ENCODE peak calls at places on chromosomes 3 and 15, in eight cellular contexts. One of them, this sample, is unnamed.

GRCh38 chr15:78977091-78977571 is 32.3 kb upstream of the CTSH start:
- DNase-seq in OCI-LY7: no peak
- DNase-seq in hepatocyte: no peak
- DNase-seq in HCT116: no peak
- DNase-seq in neural progenitor cell: no peak
- DNase-seq in PC-3: no peak
- DNase-seq in GM23338: no peak
- DNase-seq in GM23248: no peak
- DNase-seq in this sample: peak

GRCh38 chr3:106342386-106342785 is 473.6 kb upstream of the CBLB start:
- DNase-seq in neural progenitor cell: no peak
- DNase-seq in PC-3: no peak
- DNase-seq in hepatocyte: no peak
- DNase-seq in OCI-LY7: no peak
- DNase-seq in GM23248: no peak
- DNase-seq in GM23338: no peak
- DNase-seq in HCT116: no peak
- DNase-seq in this sample: no peak

GRCh38 chr15:61621146-61621545 is 392.0 kb upstream of the RORA start:
- DNase-seq in hepatocyte: peak
- DNase-seq in PC-3: peak
- DNase-seq in OCI-LY7: peak
- DNase-seq in GM23248: peak
- DNase-seq in GM23338: peak
- DNase-seq in HCT116: no peak
- DNase-seq in neural progenitor cell: peak
- DNase-seq in this sample: peak

GRCh38 chr15:68484696-68485400 is 52.9 kb upstream of the ITGA11 start:
- DNase-seq in hepatocyte: no peak
- DNase-seq in PC-3: no peak
- DNase-seq in HCT116: no peak
- DNase-seq in GM23248: peak
- DNase-seq in OCI-LY7: no peak
- DNase-seq in GM23338: no peak
- DNase-seq in neural progenitor cell: no peak
- DNase-seq in this sample: no peak

GRCh38 chr3:126216416-126216815 is 36.0 kb upstream of the ALDH1L1 start:
- DNase-seq in GM23338: no peak
- DNase-seq in GM23248: peak
- DNase-seq in hepatocyte: no peak
- DNase-seq in neural progenitor cell: no peak
- DNase-seq in PC-3: peak
- DNase-seq in OCI-LY7: no peak
- DNase-seq in HCT116: no peak
- DNase-seq in this sample: no peak

GRCh38 chr3:126546013-126546412 is 12.7 kb downstream of the C3orf22 start:
- DNase-seq in neural progenitor cell: no peak
- DNase-seq in OCI-LY7: no peak
- DNase-seq in PC-3: no peak
- DNase-seq in hepatocyte: no peak
- DNase-seq in HCT116: no peak
- DNase-seq in GM23248: no peak
- DNase-seq in GM23338: no peak
- DNase-seq in this sample: no peak

GRCh38 chr15:74783072-74783807 is 1.4 kb downstream of the CSK start:
- DNase-seq in HCT116: no peak
- DNase-seq in PC-3: no peak
- DNase-seq in OCI-LY7: peak
- DNase-seq in GM23338: no peak
- DNase-seq in GM23248: peak
- DNase-seq in hepatocyte: peak
- DNase-seq in neural progenitor cell: peak
- DNase-seq in this sample: peak

GRCh38 chr3:154730221-154730620 is 300.2 kb upstream of the GPR149 start:
- DNase-seq in GM23338: no peak
- DNase-seq in PC-3: no peak
- DNase-seq in GM23248: peak
- DNase-seq in HCT116: no peak
- DNase-seq in hepatocyte: peak
- DNase-seq in neural progenitor cell: no peak
- DNase-seq in OCI-LY7: no peak
- DNase-seq in this sample: no peak

GRCh38 chr3:119628816-119629445 is 31.2 kb downstream of the PLA1A start:
- DNase-seq in GM23338: no peak
- DNase-seq in hepatocyte: no peak
- DNase-seq in neural progenitor cell: no peak
- DNase-seq in OCI-LY7: no peak
- DNase-seq in HCT116: no peak
- DNase-seq in PC-3: peak
- DNase-seq in GM23248: no peak
- DNase-seq in this sample: no peak

GRCh38 chr15:100703671-100704070 is 101.3 kb downstream of the ASB7 start:
- DNase-seq in neural progenitor cell: no peak
- DNase-seq in hepatocyte: no peak
- DNase-seq in GM23248: no peak
- DNase-seq in OCI-LY7: no peak
- DNase-seq in HCT116: no peak
- DNase-seq in PC-3: no peak
- DNase-seq in GM23338: no peak
- DNase-seq in this sample: no peak

GRCh38 chr3:188196232-188196990 is 42.5 kb downstream of the LPP start:
- DNase-seq in neural progenitor cell: no peak
- DNase-seq in GM23338: no peak
- DNase-seq in PC-3: no peak
- DNase-seq in OCI-LY7: no peak
- DNase-seq in HCT116: no peak
- DNase-seq in GM23248: peak
- DNase-seq in hepatocyte: no peak
- DNase-seq in this sample: no peak

GRCh38 chr3:4063916-4064592 is 239.1 kb upstream of the SETMAR start:
- DNase-seq in neural progenitor cell: no peak
- DNase-seq in GM23338: no peak
- DNase-seq in PC-3: no peak
- DNase-seq in hepatocyte: no peak
- DNase-seq in OCI-LY7: no peak
- DNase-seq in HCT116: no peak
- DNase-seq in GM23248: no peak
- DNase-seq in this sample: no peak

GRCh38 chr15:70504305-70504951 is 258.9 kb downstream of the UACA start:
- DNase-seq in GM23338: no peak
- DNase-seq in OCI-LY7: peak
- DNase-seq in hepatocyte: no peak
- DNase-seq in PC-3: peak
- DNase-seq in neural progenitor cell: no peak
- DNase-seq in HCT116: no peak
- DNase-seq in GM23248: peak
- DNase-seq in this sample: peak
- TF ChIP-seq EZH2phosphoT487 in GM23338: no peak
- TF ChIP-seq EZH2phosphoT487 in OCI-LY7: no peak
- TF ChIP-seq EZH2phosphoT487 in hepatocyte: no peak
- TF ChIP-seq EZH2phosphoT487 in PC-3: no peak
- TF ChIP-seq EZH2phosphoT487 in neural progenitor cell: no peak
- TF ChIP-seq EZH2phosphoT487 in HCT116: no peak
- TF ChIP-seq EZH2phosphoT487 in GM23248: no peak
- TF ChIP-seq EZH2phosphoT487 in this sample: no peak

DNA sequence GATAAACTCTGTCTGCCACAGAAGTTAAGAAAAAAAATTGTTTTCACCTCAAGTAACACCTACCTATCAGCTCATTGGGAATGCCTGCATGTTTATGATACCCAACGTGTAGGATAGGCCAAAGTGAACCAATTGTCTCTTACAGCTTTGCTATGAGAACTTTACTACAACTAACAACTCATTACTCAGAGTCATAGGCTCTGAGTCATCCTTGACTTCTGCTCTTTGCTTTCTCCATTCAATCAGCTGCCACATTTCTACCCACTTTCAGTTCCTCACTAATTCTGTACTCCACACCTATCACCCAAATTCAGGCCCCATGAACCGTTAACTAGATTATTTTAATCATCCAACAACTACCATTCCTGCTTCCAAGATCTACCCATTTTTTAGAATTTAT is 843.9 kb downstream of the TUSC7 start:
- DNase-seq in GM23338: no peak
- DNase-seq in hepatocyte: peak
- DNase-seq in PC-3: peak
- DNase-seq in OCI-LY7: peak
- DNase-seq in HCT116: no peak
- DNase-seq in GM23248: peak
- DNase-seq in neural progenitor cell: no peak
- DNase-seq in this sample: peak
- TF ChIP-seq EZH2phosphoT487 in GM23338: no peak
- TF ChIP-seq EZH2phosphoT487 in hepatocyte: no peak
- TF ChIP-seq EZH2phosphoT487 in PC-3: no peak
- TF ChIP-seq EZH2phosphoT487 in OCI-LY7: no peak
- TF ChIP-seq EZH2phosphoT487 in HCT116: no peak
- TF ChIP-seq EZH2phosphoT487 in GM23248: no peak
- TF ChIP-seq EZH2phosphoT487 in neural progenitor cell: no peak
- TF ChIP-seq EZH2phosphoT487 in this sample: no peak

DNA sequence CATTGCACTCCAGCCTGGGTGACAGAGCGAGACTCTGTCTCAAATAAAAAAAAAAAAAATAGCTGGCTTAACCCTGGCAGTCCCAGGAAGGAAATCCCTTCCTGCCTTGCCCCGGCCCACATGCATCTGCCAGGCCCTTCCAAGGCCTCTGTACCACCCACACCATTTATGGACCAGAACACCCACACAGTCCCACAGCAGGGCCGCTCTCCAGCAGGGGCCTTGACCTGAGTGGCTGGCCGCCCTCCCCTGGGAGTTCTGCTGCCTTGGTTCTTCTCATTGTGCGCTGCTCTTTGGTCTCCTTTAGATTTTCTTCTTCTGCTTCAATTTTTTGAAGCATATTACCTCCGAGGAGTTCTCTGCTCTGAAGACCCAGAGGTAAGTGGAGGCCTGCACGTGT is 16.1 kb upstream of the CPNE9 start:
- DNase-seq in HCT116: no peak
- DNase-seq in OCI-LY7: no peak
- DNase-seq in hepatocyte: no peak
- DNase-seq in neural progenitor cell: no peak
- DNase-seq in GM23248: no peak
- DNase-seq in GM23338: no peak
- DNase-seq in PC-3: no peak
- DNase-seq in this sample: no peak
- TF ChIP-seq EZH2phosphoT487 in HCT116: no peak
- TF ChIP-seq EZH2phosphoT487 in OCI-LY7: no peak
- TF ChIP-seq EZH2phosphoT487 in hepatocyte: no peak
- TF ChIP-seq EZH2phosphoT487 in neural progenitor cell: no peak
- TF ChIP-seq EZH2phosphoT487 in GM23248: no peak
- TF ChIP-seq EZH2phosphoT487 in GM23338: no peak
- TF ChIP-seq EZH2phosphoT487 in PC-3: no peak
- TF ChIP-seq EZH2phosphoT487 in this sample: no peak

DNA sequence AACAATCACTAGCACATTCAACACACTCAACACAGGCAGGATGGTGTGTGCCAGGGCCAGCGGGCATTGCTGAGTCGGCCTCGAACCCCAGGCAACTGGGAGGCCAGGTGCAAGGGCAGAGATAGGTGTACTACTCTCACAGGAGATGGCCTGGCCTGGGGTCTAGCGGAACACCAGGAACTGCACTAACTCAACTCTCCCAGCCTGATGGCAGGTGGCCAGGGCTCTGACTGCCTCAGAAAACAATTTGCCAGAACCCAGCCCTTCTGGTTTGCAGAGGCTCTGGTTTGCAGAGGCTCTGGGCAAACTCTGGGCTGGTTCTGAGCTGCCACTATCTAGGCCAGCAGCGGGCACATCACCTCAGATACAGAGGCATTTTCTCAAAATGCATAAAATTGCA is 229.2 kb upstream of the CHRNA7 start:
- DNase-seq in HCT116: no peak
- DNase-seq in PC-3: peak
- DNase-seq in GM23248: peak
- DNase-seq in GM23338: no peak
- DNase-seq in neural progenitor cell: no peak
- DNase-seq in hepatocyte: no peak
- DNase-seq in OCI-LY7: no peak
- DNase-seq in this sample: no peak
- TF ChIP-seq EZH2phosphoT487 in HCT116: no peak
- TF ChIP-seq EZH2phosphoT487 in PC-3: no peak
- TF ChIP-seq EZH2phosphoT487 in GM23248: no peak
- TF ChIP-seq EZH2phosphoT487 in GM23338: no peak
- TF ChIP-seq EZH2phosphoT487 in neural progenitor cell: no peak
- TF ChIP-seq EZH2phosphoT487 in hepatocyte: no peak
- TF ChIP-seq EZH2phosphoT487 in OCI-LY7: no peak
- TF ChIP-seq EZH2phosphoT487 in this sample: no peak

GRCh38 chr15:28944286-28944685 is 58.5 kb downstream of the APBA2 start:
- DNase-seq in GM23338: no peak
- DNase-seq in PC-3: no peak
- DNase-seq in GM23248: no peak
- DNase-seq in HCT116: no peak
- DNase-seq in hepatocyte: no peak
- DNase-seq in neural progenitor cell: no peak
- DNase-seq in OCI-LY7: no peak
- DNase-seq in this sample: no peak
- TF ChIP-seq EZH2phosphoT487 in GM23338: no peak
- TF ChIP-seq EZH2phosphoT487 in PC-3: no peak
- TF ChIP-seq EZH2phosphoT487 in GM23248: no peak
- TF ChIP-seq EZH2phosphoT487 in HCT116: no peak
- TF ChIP-seq EZH2phosphoT487 in hepatocyte: no peak
- TF ChIP-seq EZH2phosphoT487 in neural progenitor cell: no peak
- TF ChIP-seq EZH2phosphoT487 in OCI-LY7: no peak
- TF ChIP-seq EZH2phosphoT487 in this sample: no peak

GRCh38 chr3:46282696-46283095 is 40.4 kb downstream of the CCR3 start:
- DNase-seq in GM23338: no peak
- DNase-seq in neural progenitor cell: no peak
- DNase-seq in PC-3: no peak
- DNase-seq in OCI-LY7: no peak
- DNase-seq in GM23248: no peak
- DNase-seq in hepatocyte: no peak
- DNase-seq in HCT116: no peak
- DNase-seq in this sample: no peak

GRCh38 chr3:46282041-46282440 is 39.8 kb downstream of the CCR3 start:
- DNase-seq in GM23338: no peak
- DNase-seq in HCT116: no peak
- DNase-seq in hepatocyte: no peak
- DNase-seq in neural progenitor cell: no peak
- DNase-seq in GM23248: no peak
- DNase-seq in OCI-LY7: no peak
- DNase-seq in PC-3: no peak
- DNase-seq in this sample: no peak

GRCh38 chr3:46285931-46286330 is 43.7 kb downstream of the CCR3 start:
- DNase-seq in HCT116: no peak
- DNase-seq in GM23248: no peak
- DNase-seq in GM23338: no peak
- DNase-seq in PC-3: no peak
- DNase-seq in neural progenitor cell: no peak
- DNase-seq in OCI-LY7: no peak
- DNase-seq in hepatocyte: no peak
- DNase-seq in this sample: no peak

GRCh38 chr3:46284981-46285683 is 42.9 kb downstream of the CCR3 start:
- DNase-seq in GM23248: no peak
- DNase-seq in neural progenitor cell: no peak
- DNase-seq in HCT116: no peak
- DNase-seq in OCI-LY7: no peak
- DNase-seq in PC-3: peak
- DNase-seq in hepatocyte: no peak
- DNase-seq in GM23338: no peak
- DNase-seq in this sample: peak

GRCh38 chr3:46283851-46284450 is 41.7 kb downstream of the CCR3 start:
- DNase-seq in hepatocyte: no peak
- DNase-seq in OCI-LY7: no peak
- DNase-seq in neural progenitor cell: no peak
- DNase-seq in GM23248: no peak
- DNase-seq in PC-3: no peak
- DNase-seq in HCT116: no peak
- DNase-seq in GM23338: no peak
- DNase-seq in this sample: no peak
- TF ChIP-seq EZH2phosphoT487 in hepatocyte: no peak
- TF ChIP-seq EZH2phosphoT487 in OCI-LY7: no peak
- TF ChIP-seq EZH2phosphoT487 in neural progenitor cell: no peak
- TF ChIP-seq EZH2phosphoT487 in GM23248: no peak
- TF ChIP-seq EZH2phosphoT487 in PC-3: no peak
- TF ChIP-seq EZH2phosphoT487 in HCT116: no peak
- TF ChIP-seq EZH2phosphoT487 in GM23338: no peak
- TF ChIP-seq EZH2phosphoT487 in this sample: no peak

This sample was measured in MM.1S.